ENCODE peak calls at places on chromosome 22, in six cellular contexts. One of them, this sample, is unnamed.

GRCh38 chr22:31951201-31952093 is 7.1 kb downstream of the YWHAH start:
- DNase-seq in cardiac muscle cell: no peak
- DNase-seq in neural crest cell: no peak
- DNase-seq in cardiac fibroblast: no peak
- DNase-seq in fibroblast of the aortic adventitia: no peak
- DNase-seq in GM23338: no peak
- DNase-seq in this sample: no peak

GRCh38 chr22:21834869-21835268 is 32.6 kb downstream of the MAPK1 start:
- DNase-seq in cardiac muscle cell: no peak
- DNase-seq in cardiac fibroblast: no peak
- DNase-seq in fibroblast of the aortic adventitia: no peak
- DNase-seq in neural crest cell: no peak
- DNase-seq in GM23338: no peak
- DNase-seq in this sample: no peak

GRCh38 chr22:27988704-27989103 is 69.6 kb upstream of the PITPNB start:
- DNase-seq in cardiac fibroblast: no peak
- DNase-seq in neural crest cell: no peak
- DNase-seq in cardiac muscle cell: no peak
- DNase-seq in GM23338: no peak
- DNase-seq in fibroblast of the aortic adventitia: no peak
- DNase-seq in this sample: no peak

GRCh38 chr22:18970948-18971315 is 34.8 kb upstream of the PRODH start:
- DNase-seq in GM23338: peak
- DNase-seq in fibroblast of the aortic adventitia: no peak
- DNase-seq in cardiac fibroblast: no peak
- DNase-seq in neural crest cell: no peak
- DNase-seq in cardiac muscle cell: no peak
- DNase-seq in this sample: no peak

GRCh38 chr22:44611880-44612496 is 90.0 kb upstream of the PRR5 start:
- DNase-seq in neural crest cell: no peak
- DNase-seq in GM23338: no peak
- DNase-seq in cardiac fibroblast: no peak
- DNase-seq in fibroblast of the aortic adventitia: no peak
- DNase-seq in cardiac muscle cell: no peak
- DNase-seq in this sample: no peak

GRCh38 chr22:22141031-22141430 is 103.6 kb upstream of the VPREB1 start:
- DNase-seq in cardiac muscle cell: no peak
- DNase-seq in fibroblast of the aortic adventitia: no peak
- DNase-seq in neural crest cell: no peak
- DNase-seq in GM23338: no peak
- DNase-seq in cardiac fibroblast: no peak
- DNase-seq in this sample: no peak

GRCh38 chr22:39935622-39936021 is 24.6 kb upstream of the TMA7B start:
- DNase-seq in neural crest cell: no peak
- DNase-seq in cardiac fibroblast: no peak
- DNase-seq in cardiac muscle cell: no peak
- DNase-seq in GM23338: no peak
- DNase-seq in fibroblast of the aortic adventitia: no peak
- DNase-seq in this sample: no peak

GRCh38 chr22:26718905-26719304 is 61.5 kb downstream of the MIAT start:
- DNase-seq in cardiac fibroblast: peak
- DNase-seq in cardiac muscle cell: peak
- DNase-seq in neural crest cell: no peak
- DNase-seq in GM23338: no peak
- DNase-seq in fibroblast of the aortic adventitia: peak
- DNase-seq in this sample: no peak

GRCh38 chr22:26483439-26484359 is at the start of the genes HPS4 and SRRD:
- DNase-seq in cardiac fibroblast: peak
- DNase-seq in neural crest cell: peak
- DNase-seq in GM23338: peak
- DNase-seq in fibroblast of the aortic adventitia: peak
- DNase-seq in cardiac muscle cell: peak
- DNase-seq in this sample: peak

GRCh38 chr22:46102159-46102558 is 48.2 kb upstream of the PPARA start:
- DNase-seq in neural crest cell: no peak
- DNase-seq in GM23338: no peak
- DNase-seq in cardiac muscle cell: no peak
- DNase-seq in cardiac fibroblast: no peak
- DNase-seq in fibroblast of the aortic adventitia: no peak
- DNase-seq in this sample: no peak

GRCh38 chr22:36546932-36547331 is 18.0 kb upstream of the EIF3D start:
- DNase-seq in neural crest cell: no peak
- DNase-seq in GM23338: no peak
- DNase-seq in fibroblast of the aortic adventitia: peak
- DNase-seq in cardiac muscle cell: peak
- DNase-seq in cardiac fibroblast: peak
- DNase-seq in this sample: no peak

GRCh38 chr22:22816171-22816514 is 71.5 kb upstream of the IGLL5 start:
- DNase-seq in neural crest cell: no peak
- DNase-seq in cardiac muscle cell: no peak
- DNase-seq in fibroblast of the aortic adventitia: no peak
- DNase-seq in GM23338: no peak
- DNase-seq in cardiac fibroblast: no peak
- DNase-seq in this sample: no peak

GRCh38 chr22:43228330-43228729 is 41.4 kb upstream of the TTLL12 start:
- DNase-seq in cardiac muscle cell: peak
- DNase-seq in neural crest cell: peak
- DNase-seq in fibroblast of the aortic adventitia: peak
- DNase-seq in cardiac fibroblast: peak
- DNase-seq in GM23338: peak
- DNase-seq in this sample: peak

GRCh38 chr22:26573026-26573662 is 16.8 kb downstream of the TPST2 start:
- DNase-seq in cardiac muscle cell: peak
- DNase-seq in cardiac fibroblast: peak
- DNase-seq in neural crest cell: no peak
- DNase-seq in GM23338: no peak
- DNase-seq in fibroblast of the aortic adventitia: peak
- DNase-seq in this sample: peak

GRCh38 chr22:38570841-38571364 is 920 bp upstream of the DMC1 start:
- DNase-seq in cardiac fibroblast: peak
- DNase-seq in cardiac muscle cell: no peak
- DNase-seq in fibroblast of the aortic adventitia: peak
- DNase-seq in GM23338: peak
- DNase-seq in neural crest cell: peak
- DNase-seq in this sample: peak
- TF ChIP-seq CTCF in cardiac fibroblast: peak
- TF ChIP-seq CTCF in cardiac muscle cell: peak
- TF ChIP-seq CTCF in fibroblast of the aortic adventitia: no peak
- TF ChIP-seq CTCF in GM23338: peak
- TF ChIP-seq CTCF in neural crest cell: no peak
- TF ChIP-seq CTCF in this sample: no peak

GRCh38 chr22:47776329-47776728 is 1013.9 kb downstream of the TBC1D22A start:
- DNase-seq in neural crest cell: no peak
- DNase-seq in cardiac muscle cell: no peak
- DNase-seq in cardiac fibroblast: no peak
- DNase-seq in GM23338: no peak
- DNase-seq in fibroblast of the aortic adventitia: no peak
- DNase-seq in this sample: no peak
- TF ChIP-seq CTCF in neural crest cell: no peak
- TF ChIP-seq CTCF in cardiac muscle cell: no peak
- TF ChIP-seq CTCF in cardiac fibroblast: no peak
- TF ChIP-seq CTCF in GM23338: no peak
- TF ChIP-seq CTCF in fibroblast of the aortic adventitia: no peak
- TF ChIP-seq CTCF in this sample: no peak

GRCh38 chr22:49548356-49549202 is 279.1 kb downstream of the BRD1 start:
- DNase-seq in cardiac muscle cell: no peak
- DNase-seq in cardiac fibroblast: no peak
- DNase-seq in GM23338: no peak
- DNase-seq in neural crest cell: no peak
- DNase-seq in fibroblast of the aortic adventitia: no peak
- DNase-seq in this sample: no peak
- TF ChIP-seq CTCF in cardiac muscle cell: no peak
- TF ChIP-seq CTCF in cardiac fibroblast: no peak
- TF ChIP-seq CTCF in GM23338: no peak
- TF ChIP-seq CTCF in neural crest cell: no peak
- TF ChIP-seq CTCF in fibroblast of the aortic adventitia: no peak
- TF ChIP-seq CTCF in this sample: no peak

GRCh38 chr22:50576070-50576469 is 2.2 kb downstream of the CPT1B start:
- DNase-seq in fibroblast of the aortic adventitia: peak
- DNase-seq in neural crest cell: peak
- DNase-seq in cardiac muscle cell: peak
- DNase-seq in GM23338: peak
- DNase-seq in cardiac fibroblast: peak
- DNase-seq in this sample: no peak
- TF ChIP-seq CTCF in fibroblast of the aortic adventitia: peak
- TF ChIP-seq CTCF in neural crest cell: peak
- TF ChIP-seq CTCF in cardiac muscle cell: peak
- TF ChIP-seq CTCF in GM23338: peak
- TF ChIP-seq CTCF in cardiac fibroblast: peak
- TF ChIP-seq CTCF in this sample: peak

DNA sequence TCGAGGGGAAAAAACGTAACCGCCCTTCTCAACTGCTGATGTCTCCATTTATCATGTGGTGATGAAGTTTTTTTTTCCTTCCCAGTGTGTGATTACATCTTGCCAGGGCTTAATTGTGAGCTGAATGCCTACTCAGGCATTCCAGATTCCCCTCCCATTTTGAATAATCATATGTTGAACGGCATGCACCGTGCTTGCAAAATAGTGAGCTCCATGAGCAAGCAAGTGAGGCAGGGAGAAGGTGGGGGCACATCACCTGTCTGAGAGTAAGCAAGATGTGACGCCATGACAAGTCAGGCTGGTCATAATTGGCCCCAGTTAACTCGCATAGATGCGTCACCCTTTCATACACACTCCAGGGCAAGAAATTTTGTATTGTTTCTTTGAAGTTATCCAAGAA is 2.7 kb upstream of the TOB2 start:
- DNase-seq in cardiac muscle cell: no peak
- DNase-seq in neural crest cell: no peak
- DNase-seq in fibroblast of the aortic adventitia: no peak
- DNase-seq in cardiac fibroblast: no peak
- DNase-seq in GM23338: no peak
- DNase-seq in this sample: no peak
- TF ChIP-seq CTCF in cardiac muscle cell: no peak
- TF ChIP-seq CTCF in neural crest cell: no peak
- TF ChIP-seq CTCF in fibroblast of the aortic adventitia: no peak
- TF ChIP-seq CTCF in cardiac fibroblast: no peak
- TF ChIP-seq CTCF in GM23338: no peak
- TF ChIP-seq CTCF in this sample: no peak

GRCh38 chr22:50148166-50148500 is 22.4 kb upstream of the PANX2 start:
- DNase-seq in cardiac fibroblast: no peak
- DNase-seq in neural crest cell: no peak
- DNase-seq in cardiac muscle cell: no peak
- DNase-seq in GM23338: no peak
- DNase-seq in fibroblast of the aortic adventitia: no peak
- DNase-seq in this sample: no peak

GRCh38 chr22:50145741-50146439 is 24.6 kb upstream of the PANX2 start:
- DNase-seq in cardiac fibroblast: no peak
- DNase-seq in neural crest cell: no peak
- DNase-seq in GM23338: no peak
- DNase-seq in cardiac muscle cell: no peak
- DNase-seq in fibroblast of the aortic adventitia: no peak
- DNase-seq in this sample: no peak

GRCh38 chr22:50144005-50144614 is 26.4 kb upstream of the PANX2 start:
- DNase-seq in cardiac muscle cell: no peak
- DNase-seq in cardiac fibroblast: no peak
- DNase-seq in fibroblast of the aortic adventitia: no peak
- DNase-seq in GM23338: no peak
- DNase-seq in neural crest cell: no peak
- DNase-seq in this sample: no peak

GRCh38 chr22:50148991-50149721 is 21.4 kb upstream of the PANX2 start:
- DNase-seq in neural crest cell: peak
- DNase-seq in fibroblast of the aortic adventitia: no peak
- DNase-seq in cardiac muscle cell: peak
- DNase-seq in cardiac fibroblast: peak
- DNase-seq in GM23338: peak
- DNase-seq in this sample: no peak

GRCh38 chr22:50146440-50147228 is 23.9 kb upstream of the PANX2 start:
- DNase-seq in fibroblast of the aortic adventitia: peak
- DNase-seq in neural crest cell: no peak
- DNase-seq in cardiac muscle cell: peak
- DNase-seq in cardiac fibroblast: peak
- DNase-seq in GM23338: no peak
- DNase-seq in this sample: no peak
- TF ChIP-seq CTCF in fibroblast of the aortic adventitia: peak
- TF ChIP-seq CTCF in neural crest cell: peak
- TF ChIP-seq CTCF in cardiac muscle cell: peak
- TF ChIP-seq CTCF in cardiac fibroblast: peak
- TF ChIP-seq CTCF in GM23338: no peak
- TF ChIP-seq CTCF in this sample: peak

DNA sequence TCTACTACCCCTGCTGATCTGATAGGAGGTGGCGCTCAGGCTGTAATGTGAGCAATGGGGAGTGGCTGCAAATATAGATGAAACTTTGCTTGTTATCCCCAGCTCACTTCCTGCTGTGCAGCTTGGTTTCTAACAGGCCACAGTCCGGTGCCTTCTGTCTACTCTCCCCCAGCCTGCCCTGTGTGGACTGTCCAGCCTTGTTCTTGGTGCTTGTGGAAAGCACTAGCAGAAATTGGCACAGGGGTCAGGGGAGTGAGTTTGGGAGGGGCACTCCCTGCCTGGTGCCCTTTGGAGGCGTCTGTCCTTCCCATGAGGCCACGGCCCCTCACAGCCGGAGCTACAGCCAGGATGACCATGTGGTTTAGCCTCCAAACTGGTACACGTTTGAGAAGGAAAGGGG is 14.3 kb downstream of the MOV10L1 start:
- DNase-seq in cardiac muscle cell: no peak
- DNase-seq in GM23338: no peak
- DNase-seq in fibroblast of the aortic adventitia: no peak
- DNase-seq in neural crest cell: no peak
- DNase-seq in cardiac fibroblast: no peak
- DNase-seq in this sample: no peak
- TF ChIP-seq CTCF in cardiac muscle cell: no peak
- TF ChIP-seq CTCF in GM23338: no peak
- TF ChIP-seq CTCF in fibroblast of the aortic adventitia: no peak
- TF ChIP-seq CTCF in neural crest cell: no peak
- TF ChIP-seq CTCF in cardiac fibroblast: no peak
- TF ChIP-seq CTCF in this sample: no peak

DNA sequence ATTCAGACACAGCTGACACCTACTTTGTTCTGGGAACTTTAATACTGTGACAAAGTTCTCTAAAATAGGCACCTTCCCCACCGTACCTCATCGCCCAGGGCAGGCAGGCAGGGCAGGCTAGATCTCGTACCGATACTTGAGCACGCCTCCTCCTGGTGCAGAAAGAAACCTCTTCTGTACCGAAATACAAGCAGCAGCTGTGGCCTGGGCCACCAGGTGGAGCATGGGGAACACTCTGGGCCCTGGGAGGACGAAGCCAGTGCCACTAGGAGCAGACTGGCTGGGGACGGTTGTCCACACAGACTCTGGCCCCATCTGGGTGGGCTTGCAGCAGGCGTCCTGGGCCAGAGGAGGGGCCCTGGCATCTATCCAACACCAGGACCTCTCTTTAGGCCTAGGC is 12.8 kb downstream of the PMM1 start:
- DNase-seq in GM23338: peak
- DNase-seq in neural crest cell: peak
- DNase-seq in cardiac fibroblast: peak
- DNase-seq in fibroblast of the aortic adventitia: peak
- DNase-seq in cardiac muscle cell: peak
- DNase-seq in this sample: peak
- TF ChIP-seq CTCF in GM23338: peak
- TF ChIP-seq CTCF in neural crest cell: peak
- TF ChIP-seq CTCF in cardiac fibroblast: peak
- TF ChIP-seq CTCF in fibroblast of the aortic adventitia: peak
- TF ChIP-seq CTCF in cardiac muscle cell: peak
- TF ChIP-seq CTCF in this sample: peak